ENCODE peak calls at places on chromosomes 13 and 19, in six cellular contexts. One of them, this sample, is unnamed.

GRCh38 chr13:87259479-87260083 is 411.6 kb upstream of the SLITRK5 start:
- DNase-seq in fibroblast of lung: no peak
- DNase-seq in stomach: no peak
- DNase-seq in lower lobe of right lung: no peak
- DNase-seq in BE2C: peak; percentile 32
- DNase-seq in CD8-positive, alpha-beta T cell: no peak
- DNase-seq in this sample: no peak

GRCh38 chr13:61954092-61954491 is 538.4 kb upstream of the PCDH20 start:
- DNase-seq in stomach: no peak
- DNase-seq in CD8-positive, alpha-beta T cell: no peak
- DNase-seq in BE2C: no peak
- DNase-seq in fibroblast of lung: peak; percentile 5
- DNase-seq in lower lobe of right lung: no peak
- DNase-seq in this sample: no peak

GRCh38 chr13:108834193-108834592 is 204.8 kb downstream of the MYO16 start:
- DNase-seq in fibroblast of lung: no peak
- DNase-seq in BE2C: no peak
- DNase-seq in lower lobe of right lung: no peak
- DNase-seq in stomach: no peak
- DNase-seq in CD8-positive, alpha-beta T cell: no peak
- DNase-seq in this sample: no peak

GRCh38 chr13:88063741-88064140 is 392.6 kb downstream of the SLITRK5 start:
- DNase-seq in BE2C: no peak
- DNase-seq in stomach: no peak
- DNase-seq in fibroblast of lung: peak; percentile 12
- DNase-seq in lower lobe of right lung: no peak
- DNase-seq in CD8-positive, alpha-beta T cell: no peak
- DNase-seq in this sample: no peak

GRCh38 chr13:38875186-38875875 is 115.3 kb downstream of the STOML3 start:
- DNase-seq in fibroblast of lung: no peak
- DNase-seq in CD8-positive, alpha-beta T cell: no peak
- DNase-seq in lower lobe of right lung: no peak
- DNase-seq in stomach: no peak
- DNase-seq in BE2C: no peak
- DNase-seq in this sample: no peak

GRCh38 chr19:13022859-13023636 is 27.8 kb downstream of the NFIX start:
- DNase-seq in lower lobe of right lung: peak; percentile 78
- DNase-seq in fibroblast of lung: peak; percentile 98
- DNase-seq in BE2C: peak; percentile 79
- DNase-seq in stomach: peak; percentile 68
- DNase-seq in CD8-positive, alpha-beta T cell: no peak
- DNase-seq in this sample: peak; percentile 96

GRCh38 chr19:17777840-17778620 is 16.9 kb upstream of the B3GNT3 start:
- DNase-seq in CD8-positive, alpha-beta T cell: peak; percentile 23
- DNase-seq in BE2C: peak; percentile 85
- DNase-seq in stomach: peak; percentile 79
- DNase-seq in lower lobe of right lung: peak; percentile 88
- DNase-seq in fibroblast of lung: peak; percentile 25
- DNase-seq in this sample: no peak

GRCh38 chr19:42076375-42076944 is 494 bp downstream of the ZNF574 start:
- DNase-seq in fibroblast of lung: no peak
- DNase-seq in CD8-positive, alpha-beta T cell: no peak
- DNase-seq in BE2C: no peak
- DNase-seq in lower lobe of right lung: no peak
- DNase-seq in stomach: no peak
- DNase-seq in this sample: no peak

GRCh38 chr13:84574851-84575250 is 692.6 kb upstream of the SLITRK1 start:
- DNase-seq in BE2C: no peak
- DNase-seq in fibroblast of lung: peak; percentile 29
- DNase-seq in CD8-positive, alpha-beta T cell: no peak
- DNase-seq in lower lobe of right lung: no peak
- DNase-seq in stomach: no peak
- DNase-seq in this sample: peak; percentile 11

GRCh38 chr19:21474671-21475181 is 30.7 kb upstream of the ZNF429 start:
- DNase-seq in stomach: peak; percentile 75
- DNase-seq in CD8-positive, alpha-beta T cell: peak; percentile 65
- DNase-seq in lower lobe of right lung: peak; percentile 81
- DNase-seq in BE2C: no peak
- DNase-seq in fibroblast of lung: peak; percentile 69
- DNase-seq in this sample: no peak

GRCh38 chr19:7705387-7706187 is 3.7 kb upstream of the FCER2 start:
- DNase-seq in stomach: peak; percentile 44
- DNase-seq in lower lobe of right lung: peak; percentile 72
- DNase-seq in BE2C: no peak
- DNase-seq in CD8-positive, alpha-beta T cell: peak; percentile 65
- DNase-seq in fibroblast of lung: no peak
- DNase-seq in this sample: no peak

GRCh38 chr13:73698859-73699258 is 435.3 kb downstream of the KLF12 start:
- DNase-seq in fibroblast of lung: peak; percentile 36
- DNase-seq in BE2C: no peak
- DNase-seq in stomach: no peak
- DNase-seq in CD8-positive, alpha-beta T cell: no peak
- DNase-seq in lower lobe of right lung: no peak
- DNase-seq in this sample: no peak

GRCh38 chr19:27750697-27751391 is 1462.1 kb downstream of the UQCRFS1 start:
- DNase-seq in stomach: peak; percentile 13
- DNase-seq in fibroblast of lung: no peak
- DNase-seq in BE2C: no peak
- DNase-seq in lower lobe of right lung: no peak
- DNase-seq in CD8-positive, alpha-beta T cell: no peak
- DNase-seq in this sample: no peak

GRCh38 chr13:27339299-27339698 is 68.7 kb downstream of the RASL11A start:
- DNase-seq in CD8-positive, alpha-beta T cell: peak; percentile 46
- DNase-seq in BE2C: peak; percentile 60
- DNase-seq in fibroblast of lung: peak; percentile 20
- DNase-seq in stomach: peak; percentile 39
- DNase-seq in lower lobe of right lung: no peak
- DNase-seq in this sample: no peak

GRCh38 chr13:111040821-111041220 is 74.3 kb upstream of the ARHGEF7 start:
- DNase-seq in lower lobe of right lung: no peak
- DNase-seq in fibroblast of lung: no peak
- DNase-seq in BE2C: no peak
- DNase-seq in CD8-positive, alpha-beta T cell: no peak
- DNase-seq in stomach: no peak
- DNase-seq in this sample: no peak

GRCh38 chr13:102310691-102311432 is 91.0 kb downstream of the FGF14 start:
- DNase-seq in fibroblast of lung: no peak
- DNase-seq in BE2C: no peak
- DNase-seq in stomach: no peak
- DNase-seq in CD8-positive, alpha-beta T cell: no peak
- DNase-seq in lower lobe of right lung: no peak
- DNase-seq in this sample: no peak

GRCh38 chr13:102311433-102311796 is 90.4 kb downstream of the FGF14 start:
- DNase-seq in fibroblast of lung: no peak
- DNase-seq in lower lobe of right lung: no peak
- DNase-seq in CD8-positive, alpha-beta T cell: no peak
- DNase-seq in BE2C: no peak
- DNase-seq in stomach: no peak
- DNase-seq in this sample: no peak

GRCh38 chr13:102311901-102312300 is 89.9 kb downstream of the FGF14 start:
- DNase-seq in BE2C: no peak
- DNase-seq in stomach: no peak
- DNase-seq in CD8-positive, alpha-beta T cell: no peak
- DNase-seq in lower lobe of right lung: no peak
- DNase-seq in fibroblast of lung: no peak
- DNase-seq in this sample: no peak

GRCh38 chr13:102309110-102309509 is 92.7 kb downstream of the FGF14 start:
- DNase-seq in fibroblast of lung: no peak
- DNase-seq in CD8-positive, alpha-beta T cell: no peak
- DNase-seq in BE2C: peak; percentile 61
- DNase-seq in lower lobe of right lung: peak; percentile 44
- DNase-seq in stomach: no peak
- DNase-seq in this sample: no peak

GRCh38 chr13:102312841-102313240 is 89.0 kb downstream of the FGF14 start:
- DNase-seq in fibroblast of lung: no peak
- DNase-seq in CD8-positive, alpha-beta T cell: no peak
- DNase-seq in stomach: no peak
- DNase-seq in BE2C: no peak
- DNase-seq in lower lobe of right lung: no peak
- DNase-seq in this sample: no peak
- H3K4me3 ChIP-seq in fibroblast of lung: peak overlapping the region; percentile 5
- H3K4me3 ChIP-seq in CD8-positive, alpha-beta T cell: no peak overlapping the region
- H3K4me3 ChIP-seq in stomach: no peak overlapping the region
- H3K4me3 ChIP-seq in BE2C: no peak overlapping the region
- H3K4me3 ChIP-seq in lower lobe of right lung: no peak overlapping the region
- H3K4me3 ChIP-seq in this sample: no peak overlapping the region

DNA sequence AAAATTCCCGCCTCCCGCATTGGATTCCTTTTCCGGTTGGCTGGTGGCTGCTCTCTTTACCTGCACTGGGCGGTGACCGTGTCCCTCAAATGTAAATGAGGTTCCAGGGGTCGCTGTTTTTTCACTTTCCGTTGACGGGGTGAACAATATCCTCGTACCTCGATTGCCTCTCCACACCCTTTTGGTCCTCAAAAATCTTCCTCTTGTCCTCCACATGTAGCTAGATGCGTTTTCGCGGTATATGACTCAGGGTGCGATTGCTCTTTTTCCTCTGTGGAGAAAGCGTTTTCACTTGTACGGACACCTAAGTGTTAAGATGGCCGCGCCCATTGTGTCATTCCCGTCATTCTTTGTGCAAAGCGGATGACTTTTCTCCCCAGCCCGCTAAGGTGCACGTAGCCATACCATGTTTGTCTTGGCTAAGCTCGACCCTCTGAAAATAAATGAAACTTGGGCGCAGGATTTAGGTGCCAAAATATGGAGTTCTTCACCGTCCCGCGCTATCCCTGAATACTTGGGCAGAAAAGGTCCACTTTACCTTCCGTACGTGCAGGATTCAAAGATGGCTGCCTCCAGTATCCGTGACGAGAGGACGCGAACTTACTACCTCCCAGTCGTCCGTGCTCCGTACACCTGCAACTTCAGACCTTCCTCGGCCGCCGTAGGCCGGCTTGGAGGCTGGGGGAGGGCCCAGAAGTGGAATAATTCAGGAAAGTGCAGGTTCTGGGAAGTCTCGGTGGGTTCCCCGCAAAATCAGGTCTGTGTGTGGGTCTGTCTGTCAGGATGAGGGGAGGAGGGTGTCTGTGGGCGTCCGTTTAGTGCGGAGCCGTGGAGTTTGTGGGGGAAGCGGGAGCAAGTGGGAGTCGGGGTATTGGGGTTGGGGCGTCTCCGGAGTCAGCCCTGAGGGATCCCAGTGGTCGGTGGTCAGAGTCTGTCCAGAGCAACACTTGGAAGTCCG is at the start of gene ZNF613:
- DNase-seq in fibroblast of lung: peak; percentile 95
- DNase-seq in BE2C: peak; percentile 76
- DNase-seq in stomach: peak; percentile 89
- DNase-seq in lower lobe of right lung: peak; percentile 90
- DNase-seq in CD8-positive, alpha-beta T cell: peak; percentile 81
- DNase-seq in this sample: peak; percentile 70
- TF ChIP-seq CTCF in fibroblast of lung: peak; percentile 23
- TF ChIP-seq CTCF in BE2C: peak; percentile 48
- TF ChIP-seq CTCF in stomach: no peak
- TF ChIP-seq CTCF in lower lobe of right lung: peak; percentile 27
- TF ChIP-seq CTCF in CD8-positive, alpha-beta T cell: no peak
- TF ChIP-seq CTCF in this sample: peak; percentile 15

GRCh38 chr13:26219726-26220125 is 2.4 kb downstream of the RNF6 start:
- DNase-seq in lower lobe of right lung: no peak
- DNase-seq in CD8-positive, alpha-beta T cell: no peak
- DNase-seq in BE2C: no peak
- DNase-seq in stomach: no peak
- DNase-seq in fibroblast of lung: peak; percentile 65
- DNase-seq in this sample: peak; percentile 25
- H3K4me3 ChIP-seq in lower lobe of right lung: no peak overlapping the region
- H3K4me3 ChIP-seq in CD8-positive, alpha-beta T cell: no peak overlapping the region
- H3K4me3 ChIP-seq in BE2C: no peak overlapping the region
- H3K4me3 ChIP-seq in stomach: no peak overlapping the region
- H3K4me3 ChIP-seq in fibroblast of lung: peak overlapping the region; percentile 92
- H3K4me3 ChIP-seq in this sample: no peak overlapping the region

GRCh38 chr19:55112781-55113569 is 4.5 kb downstream of the PPP1R12C start:
- DNase-seq in stomach: no peak
- DNase-seq in lower lobe of right lung: no peak
- DNase-seq in fibroblast of lung: no peak
- DNase-seq in CD8-positive, alpha-beta T cell: no peak
- DNase-seq in BE2C: no peak
- DNase-seq in this sample: no peak
- TF ChIP-seq CTCF in stomach: no peak
- TF ChIP-seq CTCF in lower lobe of right lung: no peak
- TF ChIP-seq CTCF in fibroblast of lung: no peak
- TF ChIP-seq CTCF in CD8-positive, alpha-beta T cell: no peak
- TF ChIP-seq CTCF in BE2C: no peak
- TF ChIP-seq CTCF in this sample: no peak

GRCh38 chr19:15198006-15198356 is 2.8 kb downstream of the NOTCH3 start:
- DNase-seq in lower lobe of right lung: no peak
- DNase-seq in CD8-positive, alpha-beta T cell: no peak
- DNase-seq in BE2C: no peak
- DNase-seq in stomach: no peak
- DNase-seq in fibroblast of lung: no peak
- DNase-seq in this sample: no peak

GRCh38 chr19:15199219-15199651 is 1.6 kb downstream of the NOTCH3 start:
- DNase-seq in stomach: no peak
- DNase-seq in lower lobe of right lung: no peak
- DNase-seq in BE2C: no peak
- DNase-seq in fibroblast of lung: no peak
- DNase-seq in CD8-positive, alpha-beta T cell: no peak
- DNase-seq in this sample: no peak

GRCh38 chr19:15199652-15200574 is 882 bp downstream of the NOTCH3 start:
- DNase-seq in stomach: no peak
- DNase-seq in CD8-positive, alpha-beta T cell: no peak
- DNase-seq in lower lobe of right lung: no peak
- DNase-seq in fibroblast of lung: peak; percentile 37
- DNase-seq in BE2C: peak; percentile 53
- DNase-seq in this sample: no peak

GRCh38 chr19:15201374-15202023 is 704 bp upstream of the NOTCH3 start:
- DNase-seq in CD8-positive, alpha-beta T cell: no peak
- DNase-seq in fibroblast of lung: no peak
- DNase-seq in stomach: no peak
- DNase-seq in lower lobe of right lung: no peak
- DNase-seq in BE2C: no peak
- DNase-seq in this sample: no peak

DNA sequence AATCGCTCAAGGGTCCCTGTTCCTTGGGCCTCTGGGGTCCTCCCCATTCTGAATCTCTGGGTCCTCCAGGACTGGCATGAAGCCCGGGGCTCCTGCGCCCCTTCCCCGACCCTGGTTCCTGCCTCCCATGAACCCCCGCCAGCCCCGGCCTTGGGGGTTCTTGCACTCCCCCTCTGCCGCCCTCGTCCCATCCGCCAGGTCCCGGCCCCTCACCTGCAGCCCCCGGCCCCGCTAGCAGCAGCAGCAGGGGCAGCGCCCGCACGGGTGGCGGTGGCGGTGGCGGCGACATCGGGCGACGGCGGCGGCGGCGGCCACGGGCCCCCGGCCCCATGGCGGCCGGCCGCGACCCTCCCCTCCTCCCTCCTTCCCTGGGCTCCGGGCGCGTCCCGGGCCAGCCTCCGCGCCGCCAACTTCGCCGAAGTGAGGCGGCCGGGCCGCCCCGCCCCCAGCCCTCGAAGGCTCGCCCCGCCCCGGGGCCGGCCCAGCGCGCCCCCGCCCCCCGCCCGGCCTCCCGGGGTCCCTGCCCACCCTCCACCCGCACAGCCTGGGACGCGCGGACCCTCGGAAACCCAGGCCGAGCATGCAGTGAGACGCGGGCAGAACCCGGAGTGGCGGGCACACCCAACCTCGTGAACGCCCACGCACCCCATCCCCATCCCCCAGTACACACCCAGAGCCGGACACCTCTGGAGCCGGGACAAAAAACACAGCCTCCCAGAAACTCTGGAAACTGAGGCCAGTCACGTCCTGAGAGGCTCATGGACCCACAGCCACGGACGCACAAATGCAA is at the start of gene NOTCH3:
- DNase-seq in stomach: no peak
- DNase-seq in CD8-positive, alpha-beta T cell: no peak
- DNase-seq in lower lobe of right lung: no peak
- DNase-seq in fibroblast of lung: no peak
- DNase-seq in BE2C: no peak
- DNase-seq in this sample: no peak
- H3K4me3 ChIP-seq in stomach: peak within 1 kb of the TSS; percentile 49
- H3K4me3 ChIP-seq in CD8-positive, alpha-beta T cell: peak within 1 kb of the TSS; percentile 41
- H3K4me3 ChIP-seq in lower lobe of right lung: peak within 1 kb of the TSS; percentile 59
- H3K4me3 ChIP-seq in fibroblast of lung: peak within 1 kb of the TSS; percentile 72
- H3K4me3 ChIP-seq in BE2C: peak within 1 kb of the TSS; percentile 49
- H3K4me3 ChIP-seq in this sample: peak within 1 kb of the TSS; percentile 76

This sample was measured in AG09309.